ENCODE peak calls at places on chromosomes 1 and 21, in six cellular contexts. D is endodermal cell; Q is lung; U is upper lobe of right lung; G is left ventricle myocardium inferior; Y is naive thymus-derived CD4-positive, alpha-beta T cell. M is an unnamed sample.

GRCh38 chr1:47192458-47193384 is 2.9 kb upstream of the PDZK1IP1 start:
- DNase-seq in U (peak), D (peak), G (peak), Y (peak), Q (peak), M (peak)

GRCh38 chr1:20052386-20052785 is 17.6 kb upstream of the PLA2G5 start:
- DNase-seq in G (no peak), D (no peak), Q (no peak), U (no peak), Y (no peak), M (no peak)

GRCh38 chr21:21764281-21764680 is 766.1 kb downstream of the NCAM2 start:
- DNase-seq in G (no peak), D (no peak), U (no peak), Q (no peak), Y (no peak), M (no peak)

GRCh38 chr1:168084396-168085231 is 52.1 kb downstream of the GPR161 start:
- DNase-seq in D (peak), Y (peak), Q (peak), G (peak), U (peak), M (no peak)

GRCh38 chr1:234972411-234973191 is 156.0 kb downstream of the TOMM20 start:
- DNase-seq in U (no peak), Y (no peak), G (no peak), Q (no peak), D (peak), M (no peak)

GRCh38 chr1:72178266-72178665 is 104.1 kb downstream of the NEGR1 start:
- DNase-seq in U (no peak), Q (no peak), Y (no peak), D (no peak), G (no peak), M (no peak)

GRCh38 chr1:46556822-46557221 is 5.4 kb upstream of the KNCN start:
- DNase-seq in U (peak), Q (no peak), G (no peak), Y (no peak), D (no peak), M (no peak)

GRCh38 chr1:62903522-62903921 is 119.6 kb downstream of the ATG4C start:
- DNase-seq in G (no peak), Q (no peak), Y (no peak), U (no peak), D (no peak), M (no peak)

GRCh38 chr1:109395602-109396512 is 1.9 kb downstream of the SORT1 start:
- DNase-seq in Q (no peak), G (no peak), D (no peak), U (no peak), Y (no peak), M (no peak)

GRCh38 chr1:210144736-210145135 is 87.9 kb upstream of the SERTAD4 start:
- DNase-seq in U (no peak), D (no peak), Q (no peak), G (no peak), Y (no peak), M (no peak)

GRCh38 chr1:28830814-28831213 is 18.8 kb downstream of the OPRD1 start:
- DNase-seq in G (no peak), U (no peak), Q (no peak), Y (no peak), D (no peak), M (no peak)

GRCh38 chr1:79554620-79555160 is 548.2 kb upstream of the ADGRL4 start:
- DNase-seq in D (no peak), Y (no peak), G (no peak), U (no peak), Q (no peak), M (no peak)

GRCh38 chr1:234270103-234270502 is 103.2 kb upstream of the COA6 start:
- DNase-seq in D (no peak), G (no peak), Q (no peak), Y (no peak), U (no peak), M (no peak)

GRCh38 chr1:68745006-68745405 is 248.1 kb upstream of the DEPDC1 start:
- DNase-seq in U (no peak), G (no peak), Q (no peak), Y (no peak), D (no peak), M (no peak)

GRCh38 chr1:75079535-75080290 is 54.5 kb upstream of the LHX8 start:
- DNase-seq in G (no peak), Y (no peak), Q (no peak), U (no peak), D (no peak), M (no peak)

DNA sequence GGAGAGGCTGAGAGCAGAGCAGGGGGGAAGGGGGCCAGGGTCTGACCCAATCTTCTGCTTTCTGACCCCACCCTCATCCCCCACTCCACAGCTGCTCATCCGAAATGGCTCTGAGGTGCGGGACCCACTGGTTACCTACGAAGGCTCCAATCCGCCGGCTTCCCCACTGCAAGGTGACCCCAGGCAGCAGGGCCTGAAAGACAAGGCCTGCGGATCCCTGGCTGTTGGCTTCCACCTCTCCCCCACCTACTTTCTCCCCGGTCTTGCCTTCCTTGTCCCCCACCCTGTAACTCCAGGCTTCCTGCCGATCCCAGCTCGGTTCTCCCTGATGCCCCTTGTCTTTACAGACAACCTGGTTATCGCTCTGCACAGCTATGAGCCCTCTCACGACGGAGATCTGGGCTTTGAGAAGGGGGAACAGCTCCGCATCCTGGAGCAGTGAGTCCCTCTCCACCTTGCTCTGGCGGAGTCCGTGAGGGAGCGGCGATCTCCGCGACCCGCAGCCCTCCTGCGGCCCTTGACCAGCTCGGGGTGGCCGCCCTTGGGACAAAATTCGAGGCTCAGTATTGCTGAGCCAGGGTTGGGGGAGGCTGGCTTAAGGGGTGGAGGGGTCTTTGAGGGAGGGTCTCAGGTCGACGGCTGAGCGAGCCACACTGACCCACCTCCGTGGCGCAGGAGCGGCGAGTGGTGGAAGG is 17.1 kb upstream of the HDAC1 start:
- DNase-seq in Y (no peak), U (no peak), G (no peak), D (peak), Q (no peak), M (no peak)
- H3K4me3 ChIP-seq in Y (peak), U (no peak), G (no peak), D (no peak), Q (no peak), M (no peak)

DNA sequence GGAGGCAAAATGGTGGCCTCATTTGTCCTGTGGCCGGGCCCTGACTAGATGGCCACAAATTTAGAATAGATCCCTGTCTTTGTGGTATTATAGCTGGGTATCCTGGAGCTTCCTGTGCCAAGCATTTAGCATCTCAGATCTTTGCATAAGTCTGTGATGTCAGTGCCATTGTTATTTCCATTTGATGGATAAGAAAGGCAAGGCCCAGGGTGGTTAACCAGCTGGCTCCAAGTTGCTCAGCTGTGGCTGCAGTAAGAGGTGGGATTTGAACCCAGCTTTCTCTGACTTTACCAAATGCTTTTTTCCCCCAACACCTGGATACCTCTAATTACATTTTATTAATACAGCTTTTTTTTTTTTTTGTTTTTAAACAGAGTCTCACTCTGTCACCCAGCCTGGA is 11.7 kb upstream of the TNFRSF8 start:
- DNase-seq in Q (no peak), G (no peak), U (no peak), Y (no peak), D (no peak), M (no peak)
- H3K27ac ChIP-seq in Q (no peak), G (no peak), U (no peak), Y (no peak), D (no peak), M (peak)

GRCh38 chr1:220732621-220733020 is 15.5 kb upstream of the MTARC2 start:
- DNase-seq in U (no peak), G (no peak), D (no peak), Y (no peak), Q (peak), M (no peak)
- H3K4me3 ChIP-seq in U (peak), G (peak), D (no peak), Y (peak), Q (no peak), M (no peak)

DNA sequence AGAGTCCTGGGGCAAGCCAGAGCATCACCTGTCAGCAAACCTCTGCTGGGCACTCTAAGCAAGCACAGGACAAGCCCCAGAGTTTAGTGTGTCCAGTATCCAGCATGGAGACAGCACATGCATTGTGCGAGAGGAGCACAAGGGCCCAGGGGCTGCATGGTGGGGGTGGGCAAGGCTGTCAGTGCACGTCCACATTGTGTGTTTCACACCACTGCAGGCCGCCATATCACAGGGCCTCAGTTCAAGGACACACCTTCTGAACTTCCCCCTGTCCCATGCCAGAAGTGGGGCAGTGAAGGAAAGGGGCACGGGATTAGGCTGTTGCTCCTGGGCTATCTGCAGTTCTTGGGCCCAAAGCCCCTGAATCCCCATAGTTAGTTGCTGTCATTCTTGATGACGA is 782 bp upstream of the TSTD1 start:
- DNase-seq in Y (no peak), U (peak), G (no peak), Q (no peak), D (no peak), M (no peak)
- H3K27ac ChIP-seq in Y (peak), U (no peak), G (no peak), Q (no peak), D (no peak), M (no peak)

DNA sequence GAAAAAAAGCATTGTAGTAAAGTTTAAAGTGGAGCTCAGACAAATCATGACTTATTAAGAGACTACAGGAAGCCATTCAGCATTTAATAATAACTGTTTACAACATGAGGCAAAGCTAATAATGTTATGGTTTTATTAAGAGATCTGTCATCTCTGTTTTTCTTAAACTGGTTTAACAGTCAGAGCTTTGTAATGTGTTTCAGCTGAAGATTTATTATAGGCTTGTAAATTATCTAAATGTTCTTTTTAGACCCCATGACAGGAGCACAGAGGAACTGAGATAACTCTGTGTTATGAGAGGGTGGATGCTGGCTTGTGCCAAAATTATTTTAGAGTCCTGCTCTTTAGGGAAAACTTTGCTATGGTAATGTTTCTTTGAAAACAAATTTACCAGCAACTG is 38.0 kb upstream of the RWDD3 start:
- DNase-seq in Q (no peak), U (no peak), D (no peak), Y (no peak), G (no peak), M (no peak)
- H3K4me3 ChIP-seq in Q (no peak), U (no peak), D (no peak), Y (no peak), G (peak), M (no peak)

M was measured in RWPE2.